ENCODE peak calls at places on chromosome 2, in seven cellular contexts. D is RKO, X is adrenal gland, U is heart right ventricle, T is germinal center, K is midbrain, V is Calu3. N is an unnamed sample.

GRCh38 chr2:122748552-122749011 is 993.1 kb downstream of the TSN start:
- DNase-seq in D (no peak), X (no peak), K (no peak), U (no peak), T (no peak), V (peak; percentile 30), N (peak; percentile 79)

GRCh38 chr2:71767663-71768062 is 314.3 kb downstream of the DYSF start:
- DNase-seq in T (no peak), K (no peak), D (no peak), V (no peak), U (no peak), X (no peak), N (no peak)

GRCh38 chr2:111029135-111029927 is 91.4 kb upstream of the BCL2L11 start:
- DNase-seq in K (no peak), U (no peak), T (no peak), D (no peak), V (peak; percentile 43), X (no peak), N (no peak)

GRCh38 chr2:98142106-98142815 is 55.3 kb downstream of the VWA3B start:
- DNase-seq in X (no peak), U (no peak), K (no peak), D (no peak), V (no peak), T (no peak), N (no peak)

GRCh38 chr2:128442053-128442751 is 123.5 kb upstream of the HS6ST1 start:
- DNase-seq in T (no peak), D (no peak), U (no peak), X (peak; percentile 36), V (no peak), K (no peak), N (no peak)

GRCh38 chr2:100228415-100228814 is 86.0 kb upstream of the AFF3 start:
- DNase-seq in K (no peak), V (no peak), X (no peak), D (no peak), U (no peak), T (no peak), N (no peak)

GRCh38 chr2:1784087-1784486 is 39.8 kb upstream of the PXDN start:
- DNase-seq in X (no peak), T (no peak), K (no peak), U (no peak), D (no peak), V (no peak), N (no peak)

GRCh38 chr2:100199421-100199820 is 57.0 kb upstream of the AFF3 start:
- DNase-seq in V (no peak), D (no peak), K (no peak), U (no peak), T (no peak), X (no peak), N (no peak)

GRCh38 chr2:29582062-29582461 is 339.3 kb downstream of the ALK start:
- DNase-seq in T (peak; percentile 5), X (no peak), D (no peak), U (no peak), V (no peak), K (no peak), N (no peak)